ENCODE peak calls at places on chromosomes 3 and 15, in nine cellular contexts. A is upper lobe of left lung, K is stomach, V is transverse colon, O is H1, H is K562, P is sigmoid colon, C is SK-N-SH, S is esophagus muscularis mucosa. L is an unnamed sample.

GRCh38 chr3:52265387-52265786 is 13.1 kb downstream of the WDR82 start:
- DNase-seq in A (no peak), S (no peak), K (no peak), H (no peak), C (no peak), O (no peak), V (no peak), P (no peak), L (no peak)

GRCh38 chr15:90838066-90838465 is 30.3 kb upstream of the FURIN start:
- DNase-seq in S (no peak), O (no peak), P (no peak), C (no peak), K (no peak), V (peak), A (peak), H (no peak), L (no peak)

GRCh38 chr15:75542386-75542797 is 36.7 kb downstream of the PTPN9 start:
- DNase-seq in H (no peak), S (no peak), P (no peak), C (no peak), V (no peak), A (no peak), K (no peak), O (no peak), L (no peak)

GRCh38 chr15:60590935-60591490 is 112.1 kb upstream of the ICE2 start:
- DNase-seq in P (peak), V (peak), S (no peak), H (no peak), O (no peak), K (peak), C (peak), A (peak), L (peak)

GRCh38 chr3:156751461-156752025 is 74.6 kb upstream of the LEKR1 start:
- DNase-seq in A (no peak), P (no peak), C (peak), O (peak), S (no peak), V (peak), K (no peak), H (no peak), L (peak)

GRCh38 chr3:84318273-84318809 is 640.4 kb upstream of the CADM2 start:
- DNase-seq in H (no peak), C (no peak), O (peak), V (no peak), K (no peak), P (no peak), S (no peak), A (no peak), L (no peak)

GRCh38 chr15:62306851-62307504 is 141.9 kb upstream of the C2CD4B start:
- DNase-seq in S (no peak), A (peak), V (peak), P (peak), C (peak), H (peak), K (peak), O (no peak), L (no peak)

GRCh38 chr15:56754993-56755392 is 21.7 kb upstream of the ZNF280D start:
- DNase-seq in A (no peak), K (no peak), S (no peak), V (no peak), O (no peak), H (no peak), C (peak), P (no peak), L (no peak)

GRCh38 chr3:37694236-37694635 is 167.4 kb upstream of the CTDSPL start:
- DNase-seq in S (no peak), K (no peak), A (peak), H (no peak), V (no peak), P (no peak), C (no peak), O (no peak), L (no peak)

GRCh38 chr3:111610612-111611054 is 15.5 kb upstream of the ZBED2 start:
- DNase-seq in O (no peak), H (no peak), V (no peak), A (no peak), P (no peak), C (no peak), S (no peak), K (no peak), L (no peak)

GRCh38 chr3:57793737-57794187 is 37.7 kb downstream of the SLMAP start:
- DNase-seq in H (no peak), S (no peak), A (no peak), O (no peak), K (no peak), P (no peak), C (no peak), V (no peak), L (no peak)

GRCh38 chr3:68904064-68904463 is 28.3 kb downstream of the TAFA4 start:
- DNase-seq in S (no peak), P (no peak), H (no peak), K (no peak), C (no peak), A (no peak), O (no peak), V (no peak), L (no peak)
- TF ChIP-seq POLR2AphosphoS5 in S (no peak), P (no peak), H (no peak), K (no peak), C (no peak), A (no peak), O (no peak), V (no peak), L (no peak)

GRCh38 chr3:134563614-134564013 is 77.8 kb downstream of the CEP63 start:
- DNase-seq in V (no peak), K (no peak), P (no peak), O (no peak), S (no peak), C (no peak), H (no peak), A (no peak), L (no peak)

GRCh38 chr3:134564991-134565390 is 79.1 kb downstream of the CEP63 start:
- DNase-seq in H (no peak), S (no peak), C (no peak), P (no peak), K (no peak), V (no peak), O (no peak), A (no peak), L (no peak)

GRCh38 chr3:134562055-134562454 is 76.2 kb downstream of the CEP63 start:
- DNase-seq in O (no peak), V (no peak), P (no peak), K (no peak), S (no peak), A (no peak), H (no peak), C (no peak), L (no peak)

GRCh38 chr3:134568790-134569189 is 82.0 kb downstream of the KY start:
- DNase-seq in C (no peak), H (no peak), A (no peak), K (no peak), P (no peak), S (no peak), V (no peak), O (no peak), L (no peak)

DNA sequence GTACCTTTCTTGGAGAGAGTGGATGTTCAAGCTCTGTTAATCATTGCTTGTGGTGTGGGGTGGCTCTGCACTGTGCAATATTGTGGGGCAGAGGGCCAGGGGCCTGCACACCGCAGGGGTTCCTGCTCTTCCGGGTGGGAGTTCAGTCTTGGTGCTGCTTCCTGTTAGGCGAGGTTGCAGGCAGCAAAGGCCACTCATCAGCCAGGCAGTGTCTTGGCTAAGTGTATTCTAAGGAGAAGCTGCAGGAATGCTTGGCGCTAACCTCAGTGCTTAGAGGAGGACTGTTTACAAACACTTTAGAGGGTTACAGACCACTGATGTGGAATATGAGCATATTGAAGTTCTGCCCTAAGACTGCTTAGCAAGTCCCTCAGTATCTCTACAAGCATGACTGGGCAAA is 81.7 kb downstream of the CEP63 start:
- DNase-seq in C (no peak), P (no peak), S (no peak), H (no peak), V (no peak), A (no peak), O (no peak), K (no peak), L (no peak)
- TF ChIP-seq EP300 in C (no peak), P (no peak), S (no peak), H (no peak), V (no peak), A (no peak), O (no peak), K (no peak), L (no peak)

DNA sequence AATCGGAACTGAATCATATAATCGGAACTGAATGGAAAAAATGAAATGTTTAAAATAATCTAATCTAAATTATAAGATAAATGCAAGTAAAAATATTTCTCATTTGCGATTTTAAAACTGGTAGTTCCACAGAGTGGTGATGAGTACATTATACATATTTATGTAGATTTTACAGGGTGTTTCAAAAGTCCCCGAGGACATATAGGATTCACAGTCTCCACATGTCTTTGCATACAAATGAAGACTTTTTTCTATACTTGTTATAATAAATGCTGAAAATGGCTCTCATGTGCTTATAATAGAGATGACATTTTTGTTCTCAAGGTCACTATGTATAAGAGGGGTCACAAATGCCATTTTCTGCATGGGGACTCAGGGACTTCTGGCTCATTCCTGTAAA is 139.5 kb downstream of the PEX5L start:
- DNase-seq in K (no peak), A (no peak), V (no peak), S (no peak), O (no peak), H (no peak), C (no peak), P (no peak), L (no peak)
- TF ChIP-seq POLR2AphosphoS5 in K (no peak), A (no peak), V (no peak), S (no peak), O (no peak), H (no peak), C (no peak), P (no peak), L (no peak)

GRCh38 chr3:48090166-48090939 is 74.1 kb upstream of the MAP4 start:
- DNase-seq in V (no peak), O (no peak), P (no peak), H (no peak), K (no peak), C (no peak), A (no peak), S (no peak), L (no peak)
- TF ChIP-seq EP300 in V (no peak), O (no peak), P (no peak), H (no peak), K (no peak), C (no peak), A (no peak), S (no peak), L (no peak)